ENCODE peak calls at places on chromosome 17, in four cellular contexts. M is activated T-cell treated with anti-CD3 and anti-CD28 coated beads for 24 hours, A is prostate gland, F is adrenal gland. B is an unnamed sample.

GRCh38 chr17:20206591-20206990 is 197.4 kb downstream of the SPECC1 start:
- DNase-seq in A (no peak), M (no peak), F (peak), B (no peak)

GRCh38 chr17:57357392-57357784 is 101.1 kb downstream of the MSI2 start:
- DNase-seq in M (no peak), A (peak), F (peak), B (peak)

GRCh38 chr17:10316986-10317834 is 55.6 kb downstream of the MYH13 start:
- DNase-seq in M (no peak), F (peak), A (peak), B (peak)

GRCh38 chr17:42667088-42667951 is 8.2 kb downstream of the TUBG2 start:
- DNase-seq in A (peak), M (no peak), F (peak), B (peak)

GRCh38 chr17:67390646-67391480 is 13.8 kb downstream of the PITPNC1 start:
- DNase-seq in F (peak), A (peak), M (peak), B (peak)

GRCh38 chr17:5373112-5373511 is 46.4 kb downstream of the NUP88 start:
- DNase-seq in F (no peak), M (no peak), A (no peak), B (no peak)

GRCh38 chr17:42608692-42609181 is 437 bp downstream of the RETREG3 start:
- DNase-seq in A (no peak), M (no peak), F (no peak), B (no peak)

GRCh38 chr17:78144736-78145641 is 1.2 kb upstream of the C17orf99 start:
- DNase-seq in A (no peak), M (no peak), F (peak), B (peak)

GRCh38 chr17:28141333-28141732 is 98.9 kb downstream of the NLK start:
- DNase-seq in A (no peak), M (no peak), F (no peak), B (no peak)

GRCh38 chr17:68972119-68972704 is 17.0 kb upstream of the ABCA8 start:
- DNase-seq in F (peak), A (no peak), M (no peak), B (no peak)

GRCh38 chr17:17749921-17750320 is 68.7 kb downstream of the RAI1 start:
- DNase-seq in M (peak), F (no peak), A (no peak), B (peak)

GRCh38 chr17:74190154-74190553 is 13.3 kb upstream of the RPL38 start:
- DNase-seq in A (no peak), F (no peak), M (no peak), B (no peak)

GRCh38 chr17:62165378-62165722 is 100.3 kb upstream of the MED13 start:
- DNase-seq in F (no peak), M (no peak), A (no peak), B (no peak)

GRCh38 chr17:64001091-64001579 is 3.0 kb downstream of the PRR29 start:
- DNase-seq in M (no peak), A (no peak), F (no peak), B (peak)

GRCh38 chr17:33291248-33292183 is 1.6 kb downstream of the ASIC2 start:
- DNase-seq in A (no peak), F (peak), M (no peak), B (no peak)

B was measured in stomach.